ENCODE peak calls at places on chromosomes 5 and 9, in four cellular contexts. O is BJ, Y is cardiac muscle cell, Z is brain microvascular endothelial cell. T is an unnamed sample.

GRCh38 chr5:112718344-112718743 is 19.3 kb upstream of the APC start:
- DNase-seq in O (no peak), Y (no peak), Z (no peak), T (no peak)

GRCh38 chr9:123419721-123420559 is 63.9 kb downstream of the CRB2 start:
- DNase-seq in O (no peak), Y (no peak), Z (no peak), T (no peak)

GRCh38 chr5:9928266-9928750 is 298.2 kb upstream of the TAS2R1 start:
- DNase-seq in O (no peak), Y (no peak), Z (no peak), T (no peak)

GRCh38 chr9:81825831-81826540 is 102.2 kb upstream of the SPATA31D4 start:
- DNase-seq in O (no peak), Y (no peak), Z (no peak), T (no peak)

GRCh38 chr5:74613283-74613682 is 27.2 kb downstream of the ENC1 start:
- DNase-seq in O (no peak), Y (no peak), Z (no peak), T (no peak)

GRCh38 chr9:87336407-87336806 is 161.3 kb upstream of the DAPK1 start:
- DNase-seq in O (no peak), Y (no peak), Z (no peak), T (no peak)

GRCh38 chr5:66207800-66208561 is 63.9 kb downstream of the SREK1 start:
- DNase-seq in O (no peak), Y (no peak), Z (no peak), T (no peak)

GRCh38 chr5:128778474-128778873 is 186.8 kb upstream of the SLC27A6 start:
- DNase-seq in O (no peak), Y (no peak), Z (peak; percentile 34), T (no peak)

GRCh38 chr9:92393686-92394085 is 10.7 kb downstream of the OGN start:
- DNase-seq in O (no peak), Y (no peak), Z (no peak), T (no peak)

GRCh38 chr5:170307575-170308465 is 10.2 kb upstream of the LCP2 start:
- DNase-seq in O (no peak), Y (peak; percentile 62), Z (peak; percentile 69), T (no peak)

GRCh38 chr5:68872088-68872842 is 221.5 kb upstream of the SLC30A5 start:
- DNase-seq in O (no peak), Y (no peak), Z (no peak), T (no peak)

GRCh38 chr5:87499478-87500410 is 87.0 kb upstream of the CCNH start:
- DNase-seq in O (no peak), Y (no peak), Z (no peak), T (no peak)

GRCh38 chr9:36855443-36856315 is 178.4 kb downstream of the PAX5 start:
- DNase-seq in O (no peak), Y (peak; percentile 50), Z (no peak), T (no peak)

DNA sequence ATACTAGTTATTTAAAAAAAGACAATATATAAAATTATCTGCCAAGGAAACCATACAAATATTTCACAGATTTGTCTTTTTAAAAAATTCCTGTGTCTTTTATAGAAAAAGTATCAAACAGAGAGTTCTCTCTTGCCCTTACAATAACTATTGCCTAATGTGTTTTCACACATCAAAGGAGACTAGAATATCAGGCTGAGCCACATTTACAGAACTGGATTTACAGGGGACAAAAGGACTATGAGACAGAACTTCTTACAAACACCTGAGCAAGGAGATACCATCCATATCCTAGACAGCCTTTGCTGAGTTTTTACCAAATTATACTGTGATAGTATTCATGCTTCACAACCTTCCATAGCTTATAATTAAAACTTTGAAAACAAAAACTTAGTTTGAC is 34.2 kb downstream of the TMEM245 start:
- DNase-seq in O (no peak), Y (no peak), Z (no peak), T (no peak)
- H3K4me3 ChIP-seq in O (no peak overlapping the region), Y (no peak overlapping the region), Z (no peak overlapping the region), T (no peak overlapping the region)

GRCh38 chr9:468766-469496 is 254.3 kb downstream of the DOCK8 start:
- DNase-seq in O (no peak), Y (no peak), Z (no peak), T (no peak)
- H3K4me3 ChIP-seq in O (no peak overlapping the region), Y (no peak overlapping the region), Z (no peak overlapping the region), T (no peak overlapping the region)

GRCh38 chr9:26551451-26551850 is 341.2 kb downstream of the CAAP1 start:
- DNase-seq in O (no peak), Y (no peak), Z (no peak), T (no peak)
- H3K4me3 ChIP-seq in O (no peak overlapping the region), Y (no peak overlapping the region), Z (no peak overlapping the region), T (no peak overlapping the region)

GRCh38 chr5:180818275-180818674 is 15.7 kb upstream of the MGAT1 start:
- DNase-seq in O (no peak), Y (no peak), Z (no peak), T (no peak)
- H3K4me3 ChIP-seq in O (no peak overlapping the region), Y (no peak overlapping the region), Z (no peak overlapping the region), T (no peak overlapping the region)

GRCh38 chr9:128762664-128763449 is 8.9 kb downstream of the ZER1 start:
- DNase-seq in O (no peak), Y (no peak), Z (no peak), T (no peak)
- H3K4me3 ChIP-seq in O (no peak overlapping the region), Y (no peak overlapping the region), Z (no peak overlapping the region), T (no peak overlapping the region)

GRCh38 chr5:43007911-43008368 is 32.2 kb downstream of the ANXA2R start:
- DNase-seq in O (no peak), Y (peak; percentile 75), Z (peak; percentile 74), T (no peak)

GRCh38 chr5:43008369-43009158 is 31.6 kb downstream of the ANXA2R start:
- DNase-seq in O (no peak), Y (peak; percentile 81), Z (peak; percentile 93), T (no peak)

GRCh38 chr5:43007246-43007910 is 32.7 kb downstream of the ANXA2R start:
- DNase-seq in O (no peak), Y (peak; percentile 83), Z (peak; percentile 84), T (no peak)

GRCh38 chr5:43010956-43011355 is 29.2 kb downstream of the ANXA2R start:
- DNase-seq in O (no peak), Y (no peak), Z (no peak), T (no peak)

GRCh38 chr5:43006411-43007202 is 33.5 kb downstream of the ANXA2R start:
- DNase-seq in O (no peak), Y (no peak), Z (no peak), T (no peak)
- H3K4me3 ChIP-seq in O (no peak overlapping the region), Y (no peak overlapping the region), Z (no peak overlapping the region), T (no peak overlapping the region)

GRCh38 chr9:110371411-110372013 is 33.8 kb upstream of the TXNDC8 start:
- DNase-seq in O (no peak), Y (peak; percentile 38), Z (no peak), T (no peak)

GRCh38 chr9:110364451-110364850 is 26.8 kb upstream of the TXNDC8 start:
- DNase-seq in O (no peak), Y (no peak), Z (no peak), T (no peak)

GRCh38 chr9:110370316-110370715 is 32.7 kb upstream of the TXNDC8 start:
- DNase-seq in O (no peak), Y (no peak), Z (no peak), T (no peak)
- H3K4me3 ChIP-seq in O (no peak overlapping the region), Y (no peak overlapping the region), Z (no peak overlapping the region), T (no peak overlapping the region)

GRCh38 chr5:141001466-141001853 is 35.2 kb downstream of the PCDHAC2 start:
- DNase-seq in O (no peak), Y (peak; percentile 11), Z (no peak), T (no peak)
- H3K4me3 ChIP-seq in O (no peak overlapping the region), Y (peak overlapping the region; percentile 9), Z (no peak overlapping the region), T (no peak overlapping the region)

GRCh38 chr5:136192526-136193395 is at the start of gene SMIM32:
- DNase-seq in O (no peak), Y (peak; percentile 77), Z (no peak), T (no peak)

GRCh38 chr5:136193396-136193935 is 504 bp upstream of the SMIM32 start:
- DNase-seq in O (no peak), Y (no peak), Z (no peak), T (no peak)

GRCh38 chr5:136191304-136192014 is 1.5 kb downstream of the SMIM32 start:
- DNase-seq in O (no peak), Y (peak; percentile 43), Z (no peak), T (no peak)

GRCh38 chr5:136190904-136191303 is 2.1 kb downstream of the SMIM32 start:
- DNase-seq in O (no peak), Y (no peak), Z (no peak), T (no peak)

GRCh38 chr5:136192015-136192525 is 892 bp downstream of the SMIM32 start:
- DNase-seq in O (no peak), Y (no peak), Z (no peak), T (no peak)
- H3K4me3 ChIP-seq in O (no peak overlapping the region), Y (peak overlapping the region; percentile 57), Z (peak overlapping the region; percentile 37), T (peak overlapping the region; percentile 45)

DNA sequence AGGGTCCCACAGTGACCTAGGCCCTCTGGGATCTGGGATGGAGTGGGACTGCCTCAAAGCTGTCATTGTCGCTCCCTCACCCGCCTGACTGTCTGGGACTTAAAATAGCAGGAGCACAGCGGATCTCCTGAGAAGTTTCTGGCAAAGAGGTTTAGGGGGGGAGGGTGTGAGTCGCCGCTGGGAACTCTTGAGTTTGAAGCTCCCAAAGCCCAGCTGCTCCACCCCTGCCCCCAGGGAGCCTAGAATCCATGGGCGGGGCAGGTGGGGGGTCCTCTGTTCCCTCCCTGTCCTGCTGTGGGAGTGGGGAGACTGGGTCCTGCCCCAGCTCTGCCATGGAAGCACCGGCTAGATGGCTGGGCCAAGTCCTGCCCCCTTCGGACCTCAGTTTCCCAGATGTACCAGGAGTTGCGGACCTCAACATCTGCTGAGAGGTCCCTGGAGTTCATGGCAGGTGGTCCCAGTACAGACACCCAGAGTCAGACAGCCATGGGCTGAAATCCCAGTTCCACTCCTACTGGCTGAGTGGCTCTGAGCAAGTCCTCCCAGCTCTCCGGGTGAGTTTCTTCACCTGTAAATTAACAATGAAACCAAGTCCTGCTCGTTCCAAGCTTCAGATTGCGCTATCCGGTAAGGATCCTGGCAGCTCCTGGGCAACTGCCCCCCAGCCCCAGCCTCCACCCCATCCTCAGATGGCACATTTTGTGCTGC is 985 bp upstream of the WDR38 start:
- DNase-seq in O (no peak), Y (no peak), Z (no peak), T (no peak)
- H3K4me3 ChIP-seq in O (no peak overlapping the region), Y (no peak overlapping the region), Z (no peak overlapping the region), T (peak overlapping the region; percentile 60)